ENCODE peak calls at places on chromosomes 12 and 14, in four cellular contexts. Q is HS-27A, Z is type B pancreatic cell, S is NCI-H1092 treated with DMSO at 0.1 percent for 48 hours. R is an unnamed sample.
A peak's percentile ranks its signal among the peaks of the same experiment; 100 is the strongest.

GRCh38 chr12:89344043-89344861 is 8.0 kb downstream of the DUSP6 start:
- DNase-seq in Q (no peak), Z (no peak), S (no peak), R (no peak)

GRCh38 chr12:8156845-8157244 is at the start of gene ZNF705A:
- DNase-seq in Q (peak; percentile 70), Z (no peak), S (no peak), R (no peak)

GRCh38 chr14:92039073-92039719 is 663 bp downstream of the TRIP11 start:
- DNase-seq in Q (peak; percentile 39), Z (peak; percentile 71), S (peak; percentile 60), R (peak; percentile 76)

GRCh38 chr12:113236539-113237354 is 15.5 kb downstream of the TPCN1 start:
- DNase-seq in Q (no peak), Z (no peak), S (no peak), R (no peak)

GRCh38 chr12:93645702-93646101 is 31.5 kb upstream of the CRADD start:
- DNase-seq in Q (no peak), Z (no peak), S (no peak), R (no peak)

GRCh38 chr14:26773906-26774593 is 176.2 kb upstream of the NOVA1 start:
- DNase-seq in Q (no peak), Z (no peak), S (no peak), R (no peak)

GRCh38 chr12:89091293-89091841 is 260.9 kb downstream of the DUSP6 start:
- DNase-seq in Q (no peak), Z (no peak), S (no peak), R (no peak)

GRCh38 chr12:11638271-11638916 is 11.1 kb upstream of the ETV6 start:
- DNase-seq in Q (no peak), Z (no peak), S (no peak), R (no peak)

GRCh38 chr12:9388379-9388778 is 180.2 kb upstream of the PZP start:
- DNase-seq in Q (no peak), Z (no peak), S (no peak), R (no peak)

GRCh38 chr12:27305673-27306504 is 26.7 kb upstream of the BMAL2 start:
- DNase-seq in Q (no peak), Z (no peak), S (peak; percentile 39), R (peak; percentile 61)

GRCh38 chr12:79635676-79636075 is 55.1 kb downstream of the PAWR start:
- DNase-seq in Q (no peak), Z (no peak), S (no peak), R (no peak)

GRCh38 chr14:26138764-26139445 is 458.9 kb downstream of the NOVA1 start:
- DNase-seq in Q (no peak), Z (no peak), S (no peak), R (no peak)

GRCh38 chr14:93033983-93034670 is 81.6 kb downstream of the ITPK1 start:
- DNase-seq in Q (no peak), Z (no peak), S (no peak), R (no peak)

GRCh38 chr14:39451811-39452210 is 19.6 kb upstream of the FBXO33 start:
- DNase-seq in Q (no peak), Z (no peak), S (no peak), R (no peak)

R was measured in NCI-H1694 treated with DMSO at 0.1 percent for 48 hours.